ENCODE peak calls at places on chromosomes 13 and 19, in eight cellular contexts. Y is brain microvascular endothelial cell; J is A549; D is AG04450; T is heart right ventricle; E is CD4-positive, alpha-beta memory T cell; N is CD4-positive, alpha-beta T cell; A is tibial nerve. R is an unnamed sample.

GRCh38 chr19:28021316-28022185 is 1191.4 kb downstream of the UQCRFS1 start:
- DNase-seq in D (no peak), J (no peak), A (no peak), Y (no peak), T (no peak), N (no peak), E (no peak), R (no peak)

GRCh38 chr13:77095288-77095687 is 68.3 kb upstream of the FBXL3 start:
- DNase-seq in A (no peak), T (no peak), N (no peak), D (no peak), E (no peak), J (no peak), Y (no peak), R (no peak)

GRCh38 chr13:107993239-107993948 is 221.9 kb downstream of the LIG4 start:
- DNase-seq in A (no peak), J (no peak), T (no peak), E (no peak), D (no peak), Y (no peak), N (no peak), R (no peak)

GRCh38 chr13:98327326-98328314 is 150.6 kb upstream of the RNF113B start:
- DNase-seq in T (no peak), E (no peak), D (peak; percentile 18), J (no peak), N (no peak), Y (peak; percentile 78), A (no peak), R (no peak)

GRCh38 chr19:41793414-41793727 is 3.0 kb upstream of the CEACAM3 start:
- DNase-seq in J (no peak), A (no peak), Y (no peak), E (no peak), N (no peak), D (no peak), T (no peak), R (no peak)

GRCh38 chr13:76516013-76516412 is 370.2 kb downstream of the KCTD12 start:
- DNase-seq in E (no peak), A (no peak), J (no peak), Y (peak; percentile 92), T (no peak), D (peak; percentile 78), N (no peak), R (no peak)

GRCh38 chr13:114268344-114269280 is 12.8 kb upstream of the UPF3A start:
- DNase-seq in N (no peak), T (no peak), A (no peak), E (peak; percentile 35), Y (no peak), D (no peak), J (no peak), R (no peak)

GRCh38 chr19:2478756-2479555 is 3.0 kb downstream of the GADD45B start:
- DNase-seq in T (peak; percentile 84), Y (peak; percentile 62), A (peak; percentile 69), E (peak; percentile 67), D (no peak), J (no peak), N (peak; percentile 55), R (peak; percentile 13)

GRCh38 chr13:110680852-110681251 is 25.1 kb downstream of the CARS2 start:
- DNase-seq in E (peak; percentile 20), Y (no peak), N (no peak), T (no peak), J (peak; percentile 43), A (no peak), D (no peak), R (no peak)

GRCh38 chr19:42255766-42256750 is 1.1 kb upstream of the ERF start:
- DNase-seq in J (peak; percentile 84), D (no peak), A (no peak), T (peak; percentile 65), N (no peak), Y (no peak), E (no peak), R (peak; percentile 46)

GRCh38 chr19:1365964-1366695 is 17.6 kb upstream of the NDUFS7 start:
- DNase-seq in E (no peak), J (no peak), Y (no peak), N (no peak), D (no peak), A (no peak), T (no peak), R (no peak)
- H3K27ac ChIP-seq in E (no peak overlapping the region), J (no peak overlapping the region), Y (no peak overlapping the region), N (no peak overlapping the region), D (no peak overlapping the region), A (no peak overlapping the region), T (no peak overlapping the region), R (peak overlapping the region; percentile 66)

DNA sequence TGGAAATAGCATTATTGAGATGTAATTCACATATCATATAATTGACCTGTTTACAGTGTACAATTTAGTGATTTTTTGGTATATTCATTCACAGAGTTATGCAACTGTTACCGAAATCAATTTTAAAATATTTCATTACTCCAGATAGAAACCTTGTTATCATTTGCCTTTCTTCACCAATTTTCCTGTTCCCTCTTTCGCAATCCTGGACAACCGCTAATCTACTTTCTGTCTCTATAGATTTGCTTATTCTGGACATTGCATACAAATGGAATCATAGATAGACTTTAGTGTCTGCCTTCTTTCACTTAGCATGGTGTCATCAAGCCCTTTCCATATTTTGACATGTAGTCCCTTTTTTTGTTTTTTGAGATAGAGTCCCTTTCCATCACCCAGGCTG is 19.2 kb downstream of the MAB21L1 start:
- DNase-seq in Y (no peak), T (no peak), E (no peak), N (no peak), J (no peak), D (no peak), A (no peak), R (no peak)
- H3K27ac ChIP-seq in Y (no peak overlapping the region), T (no peak overlapping the region), E (no peak overlapping the region), N (no peak overlapping the region), J (no peak overlapping the region), D (no peak overlapping the region), A (no peak overlapping the region), R (no peak overlapping the region)

GRCh38 chr19:870963-871401 is 11.5 kb downstream of the CFD start:
- DNase-seq in T (peak; percentile 81), J (no peak), Y (no peak), A (no peak), N (no peak), D (no peak), E (no peak), R (peak; percentile 62)
- H3K27ac ChIP-seq in T (no peak overlapping the region), J (peak overlapping the region; percentile 95), Y (no peak overlapping the region), A (no peak overlapping the region), N (no peak overlapping the region), D (no peak overlapping the region), E (no peak overlapping the region), R (peak overlapping the region; percentile 17)

GRCh38 chr13:44350775-44351504 is 22.7 kb upstream of the SERP2 start:
- DNase-seq in T (no peak), Y (no peak), N (no peak), J (no peak), D (no peak), A (no peak), E (no peak), R (no peak)
- H3K27ac ChIP-seq in T (no peak overlapping the region), Y (no peak overlapping the region), N (no peak overlapping the region), J (no peak overlapping the region), D (no peak overlapping the region), A (no peak overlapping the region), E (no peak overlapping the region), R (no peak overlapping the region)

GRCh38 chr19:30227071-30227621 is 145.0 kb upstream of the ZNF536 start:
- DNase-seq in A (no peak), N (no peak), T (peak; percentile 19), Y (no peak), E (no peak), D (no peak), J (peak; percentile 48), R (no peak)
- H3K27ac ChIP-seq in A (peak overlapping the region; percentile 81), N (no peak overlapping the region), T (no peak overlapping the region), Y (no peak overlapping the region), E (no peak overlapping the region), D (no peak overlapping the region), J (peak overlapping the region; percentile 48), R (peak overlapping the region; percentile 89)

GRCh38 chr19:46402725-46403124 is 10.6 kb downstream of the CCDC8 start:
- DNase-seq in E (no peak), A (no peak), T (no peak), J (no peak), Y (no peak), N (no peak), D (no peak), R (no peak)

GRCh38 chr19:46408611-46409039 is 4.7 kb downstream of the CCDC8 start:
- DNase-seq in D (no peak), J (no peak), A (peak; percentile 25), E (no peak), T (peak; percentile 78), N (no peak), Y (no peak), R (peak; percentile 31)

GRCh38 chr19:46407891-46408426 is 5.4 kb downstream of the CCDC8 start:
- DNase-seq in Y (no peak), J (no peak), T (no peak), E (no peak), D (no peak), N (no peak), A (no peak), R (no peak)

GRCh38 chr19:46404039-46404883 is 9.1 kb downstream of the CCDC8 start:
- DNase-seq in T (peak; percentile 48), A (peak; percentile 47), N (no peak), D (no peak), E (no peak), J (peak; percentile 93), Y (no peak), R (no peak)

GRCh38 chr19:46404884-46405658 is 8.3 kb downstream of the CCDC8 start:
- DNase-seq in Y (peak; percentile 37), A (no peak), D (no peak), T (no peak), N (no peak), J (peak; percentile 83), E (no peak), R (no peak)
- H3K27ac ChIP-seq in Y (no peak overlapping the region), A (no peak overlapping the region), D (no peak overlapping the region), T (no peak overlapping the region), N (no peak overlapping the region), J (peak overlapping the region; percentile 90), E (no peak overlapping the region), R (no peak overlapping the region)